ENCODE peak calls at places on chromosomes 13 and 19, in four cellular contexts. G is K562, I is HepG2, Y is HCT116. E is an unnamed sample.

GRCh38 chr13:112105884-112106283 is 38.9 kb downstream of the SOX1 start:
- DNase-seq in I (no peak), G (no peak), Y (no peak), E (no peak)

GRCh38 chr13:111045170-111045569 is 69.9 kb upstream of the ARHGEF7 start:
- DNase-seq in Y (no peak), G (no peak), I (no peak), E (no peak)

GRCh38 chr19:28217064-28217463 is 995.9 kb downstream of the UQCRFS1 start:
- DNase-seq in G (no peak), I (no peak), Y (no peak), E (no peak)

GRCh38 chr13:46484561-46484960 is 68.4 kb upstream of the LRCH1 start:
- DNase-seq in G (no peak), I (no peak), Y (no peak), E (no peak)

GRCh38 chr19:18503337-18503970 is 18.4 kb downstream of the ELL start:
- DNase-seq in G (no peak), I (no peak), Y (no peak), E (no peak)

GRCh38 chr19:52270266-52270885 is 989 bp downstream of the ZNF766 start:
- DNase-seq in G (peak), Y (no peak), I (no peak), E (no peak)

GRCh38 chr19:11404588-11405258 is 14.4 kb downstream of the RGL3 start:
- DNase-seq in I (no peak), Y (no peak), G (no peak), E (no peak)

GRCh38 chr13:45792827-45793303 is 58.7 kb downstream of the SIAH3 start:
- DNase-seq in Y (no peak), G (no peak), I (no peak), E (no peak)

GRCh38 chr13:40191186-40191980 is 475.1 kb downstream of the FOXO1 start:
- DNase-seq in Y (no peak), G (no peak), I (no peak), E (no peak)

GRCh38 chr19:52007436-52007804 is 591 bp downstream of the ZNF615 start:
- DNase-seq in I (no peak), G (no peak), Y (no peak), E (no peak)

GRCh38 chr13:27783111-27783510 is 9.2 kb upstream of the GSX1 start:
- DNase-seq in G (no peak), Y (no peak), I (peak), E (no peak)

DNA sequence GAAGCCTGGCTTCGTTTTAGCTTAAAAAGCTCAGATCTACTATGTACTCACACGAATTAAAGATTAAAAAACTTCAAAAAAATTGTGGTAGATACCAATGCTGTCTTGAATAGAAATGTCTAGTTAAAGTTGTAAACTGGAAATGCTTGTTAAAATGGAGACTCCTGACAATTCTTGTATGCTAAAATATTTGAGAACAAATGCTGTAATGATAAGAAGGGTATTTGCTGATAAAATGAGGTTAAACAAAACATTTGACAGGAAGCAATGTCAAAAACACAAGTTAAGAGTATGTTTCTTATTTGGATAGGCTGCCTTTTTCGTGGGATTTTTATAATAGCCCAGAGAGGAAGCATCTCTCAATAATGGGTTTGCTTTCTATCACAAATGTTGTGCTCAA is 48.0 kb upstream of the POSTN start:
- DNase-seq in G (no peak), Y (no peak), I (no peak), E (no peak)
- TF ChIP-seq POLR2AphosphoS5 in G (no peak), Y (no peak), I (no peak), E (no peak)

GRCh38 chr19:14094854-14095253 is 4.3 kb upstream of the SAMD1 start:
- DNase-seq in Y (no peak), G (no peak), I (no peak), E (no peak)

GRCh38 chr19:14096272-14096992 is 5.9 kb upstream of the SAMD1 start:
- DNase-seq in I (no peak), G (no peak), Y (no peak), E (no peak)

GRCh38 chr19:14101003-14101545 is 10.5 kb upstream of the SAMD1 start:
- DNase-seq in G (no peak), Y (no peak), I (no peak), E (no peak)

GRCh38 chr19:14093117-14093784 is 2.7 kb upstream of the SAMD1 start:
- DNase-seq in I (no peak), Y (no peak), G (no peak), E (no peak)

GRCh38 chr19:14097532-14098151 is 7.1 kb upstream of the SAMD1 start:
- DNase-seq in I (no peak), G (no peak), Y (no peak), E (no peak)
- TF ChIP-seq TCF7L2 in I (no peak), G (no peak), Y (no peak), E (no peak)

DNA sequence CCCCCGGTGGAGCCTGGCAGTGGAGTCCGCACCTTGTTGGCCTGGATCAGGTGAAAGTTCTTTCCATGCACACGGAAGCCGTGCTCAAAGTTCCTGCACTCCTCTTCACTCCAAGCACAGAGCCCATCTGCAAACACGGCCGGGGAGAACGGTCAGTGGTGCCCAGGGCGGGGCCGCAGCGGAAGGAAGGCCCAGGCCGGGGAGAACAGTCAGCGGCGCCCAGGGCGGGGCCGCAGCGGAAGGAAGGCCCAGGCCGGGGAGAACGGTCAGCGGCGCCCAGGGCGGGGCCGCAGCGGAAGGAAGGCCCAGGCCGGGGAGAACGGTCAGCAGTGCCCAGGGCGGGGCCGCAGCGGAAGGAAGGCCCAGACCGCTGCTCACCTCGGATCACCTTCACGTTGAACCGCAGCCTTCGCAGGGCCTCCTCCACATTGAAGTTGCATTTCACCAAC is 20.6 kb upstream of the PLPP2 start:
- DNase-seq in Y (no peak), G (no peak), I (no peak), E (no peak)
- TF ChIP-seq POLR2AphosphoS5 in Y (no peak), G (no peak), I (no peak), E (no peak)

DNA sequence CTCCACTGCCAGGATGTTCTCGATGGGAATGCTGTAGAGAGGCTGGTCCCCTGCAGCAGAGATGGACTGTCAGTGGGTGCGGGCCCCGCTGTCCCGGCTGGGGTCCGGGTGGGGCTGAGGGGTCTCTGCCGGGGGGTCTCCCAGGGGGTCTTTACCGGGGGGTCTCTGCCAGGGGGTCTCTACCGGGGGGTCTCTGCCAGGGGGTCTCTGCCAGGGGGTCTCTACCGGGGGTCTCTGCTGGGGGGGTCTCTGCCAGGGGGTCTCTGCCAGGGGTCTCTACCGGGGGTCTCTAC is 25.7 kb upstream of the C13orf46 start:
- DNase-seq in G (no peak), I (no peak), Y (no peak), E (no peak)
- TF ChIP-seq TCF7L2 in G (no peak), I (no peak), Y (no peak), E (no peak)

GRCh38 chr13:43587376-43587775 is 199.4 kb downstream of the ENOX1 start:
- DNase-seq in G (no peak), I (no peak), Y (no peak), E (no peak)
- TF ChIP-seq POLR2AphosphoS5 in G (no peak), I (no peak), Y (no peak), E (no peak)

GRCh38 chr13:29484796-29485195 is 110.7 kb downstream of the SLC7A1 start:
- DNase-seq in I (no peak), Y (no peak), G (no peak), E (no peak)

GRCh38 chr13:29491248-29491647 is 104.2 kb downstream of the SLC7A1 start:
- DNase-seq in Y (no peak), I (no peak), G (no peak), E (no peak)

GRCh38 chr13:29490561-29490960 is 104.9 kb downstream of the SLC7A1 start:
- DNase-seq in G (no peak), I (no peak), Y (no peak), E (no peak)

GRCh38 chr13:29484236-29484635 is 111.3 kb downstream of the SLC7A1 start:
- DNase-seq in Y (no peak), I (no peak), G (no peak), E (no peak)

DNA sequence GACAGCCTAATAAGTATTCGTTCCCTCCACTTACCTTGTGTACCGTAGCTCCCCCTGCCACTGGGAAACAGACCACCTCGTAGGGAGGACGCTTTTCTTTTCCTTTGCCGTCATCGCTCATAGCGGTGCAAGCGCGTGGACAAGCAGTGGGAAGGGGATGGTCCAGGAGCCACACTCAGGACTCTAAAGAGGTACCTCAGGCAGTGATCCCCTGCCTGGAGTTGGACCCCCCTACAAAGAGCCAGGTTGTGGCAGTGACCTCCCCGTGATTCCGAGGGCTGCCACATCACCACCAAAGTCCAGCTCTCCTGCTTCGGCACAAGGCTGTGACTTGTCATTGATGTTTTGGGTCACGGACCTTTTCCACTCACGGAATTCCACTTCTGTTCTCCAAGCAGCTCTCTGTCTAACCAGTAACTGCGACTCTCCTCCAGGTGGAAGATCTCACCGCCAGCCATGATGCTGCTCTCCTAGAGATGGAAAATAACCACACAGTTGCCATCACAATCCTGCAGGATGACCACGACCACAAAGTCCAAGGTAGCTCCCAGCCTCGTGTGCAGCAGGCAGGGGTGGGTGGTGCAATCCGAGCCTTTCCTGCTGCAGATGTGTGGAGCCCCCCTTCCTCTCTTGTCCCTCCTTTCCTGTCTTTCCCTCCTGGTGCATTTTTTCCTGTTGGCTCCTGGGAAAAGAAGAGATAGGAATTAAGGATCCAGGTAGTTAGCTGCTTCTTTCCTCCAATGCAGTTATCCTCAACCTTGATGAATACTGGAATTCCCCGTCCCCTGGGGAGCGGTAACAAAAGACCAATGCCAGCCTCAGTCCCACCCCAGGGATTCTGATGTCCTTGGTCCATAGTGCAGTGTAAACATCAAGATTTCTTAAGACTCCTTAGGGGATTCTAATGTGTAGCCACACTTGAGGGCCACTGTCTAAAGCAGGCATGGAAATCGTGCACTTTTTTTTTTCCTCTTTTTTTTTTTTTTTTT is 107.7 kb downstream of the SLC7A1 start:
- DNase-seq in G (no peak), Y (no peak), I (peak), E (no peak)
- TF ChIP-seq TCF7L2 in G (no peak), Y (no peak), I (no peak), E (no peak)

DNA sequence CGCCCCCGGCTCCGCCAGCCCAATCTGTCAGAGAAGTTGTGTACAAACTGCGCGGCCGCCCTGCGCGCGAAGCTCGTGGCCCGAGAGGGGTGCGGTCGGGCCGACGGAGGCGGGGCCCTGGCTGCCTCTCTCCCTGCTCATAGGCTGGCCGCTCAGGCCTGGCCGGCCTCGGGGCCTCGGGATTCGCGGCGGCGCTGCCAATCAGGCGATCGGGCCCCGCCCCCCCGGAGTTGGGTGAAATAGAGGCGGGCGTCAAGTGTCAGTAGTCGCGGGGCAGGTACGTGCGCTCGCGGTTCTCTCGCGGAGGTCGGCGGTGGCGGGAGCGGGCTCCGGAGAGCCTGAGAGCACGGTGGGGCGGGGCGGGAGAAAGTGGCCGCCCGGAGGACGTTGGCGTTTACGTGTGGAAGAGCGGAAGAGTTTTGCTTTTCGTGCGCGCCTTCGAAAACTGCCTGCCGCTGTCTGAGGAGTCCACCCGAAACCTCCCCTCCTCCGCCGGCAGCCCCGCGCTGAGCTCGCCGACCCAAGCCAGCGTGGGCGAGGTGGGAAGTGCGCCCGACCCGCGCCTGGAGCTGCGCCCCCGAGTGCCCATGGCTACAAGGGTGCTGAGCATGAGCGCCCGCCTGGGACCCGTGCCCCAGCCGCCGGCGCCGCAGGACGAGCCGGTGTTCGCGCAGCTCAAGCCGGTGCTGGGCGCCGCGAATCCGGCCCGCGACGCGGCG is at the start of gene KLF5:
- DNase-seq in Y (peak), G (peak), I (peak), E (no peak)
- TF ChIP-seq POLR2AphosphoS5 in Y (peak), G (no peak), I (peak), E (no peak)

GRCh38 chr13:29922281-29922821 is 71.9 kb upstream of the UBL3 start:
- DNase-seq in G (no peak), I (no peak), Y (no peak), E (no peak)

GRCh38 chr13:29923554-29924481 is 73.4 kb upstream of the UBL3 start:
- DNase-seq in Y (peak), G (peak), I (peak), E (peak)

GRCh38 chr13:29921542-29921941 is 71.1 kb upstream of the UBL3 start:
- DNase-seq in I (no peak), Y (no peak), G (no peak), E (no peak)

GRCh38 chr13:29924482-29924884 is 74.1 kb upstream of the UBL3 start:
- DNase-seq in G (no peak), Y (no peak), I (peak), E (no peak)

DNA sequence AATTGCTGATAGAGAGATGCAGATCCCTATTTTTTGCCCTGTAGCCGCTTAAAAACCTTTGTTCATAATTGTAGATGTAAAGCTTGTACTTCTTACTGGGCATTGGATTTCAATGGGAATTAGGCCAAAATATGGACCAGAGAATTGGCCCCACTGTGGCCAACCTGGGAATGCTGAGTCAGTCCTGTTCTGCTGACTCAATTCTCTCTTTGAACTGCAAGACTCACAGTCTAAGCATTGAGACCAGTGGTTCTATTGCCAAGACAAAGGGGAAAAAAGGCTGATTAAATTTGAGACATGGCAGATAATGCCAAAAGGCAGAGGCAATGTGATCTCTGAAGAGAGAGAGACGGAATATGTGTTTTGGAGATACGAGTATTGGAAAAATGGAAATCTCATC is 72.5 kb upstream of the UBL3 start:
- DNase-seq in Y (no peak), I (no peak), G (no peak), E (no peak)
- TF ChIP-seq TCF7L2 in Y (peak), I (no peak), G (no peak), E (no peak)

GRCh38 chr19:13164370-13165090 is 14.3 kb downstream of the IER2 start:
- DNase-seq in I (peak), Y (no peak), G (peak), E (no peak)
- TF ChIP-seq POLR2AphosphoS5 in I (peak), Y (no peak), G (no peak), E (peak)

E was measured in Panc1.